ENCODE peak calls at places on chromosomes 16 and 17, in six cellular contexts. A, Y, D, T, B and N are unnamed samples.

GRCh38 chr17:31695456-31696090 is 163.5 kb downstream of the COPRS start:
- DNase-seq in A (no peak), Y (no peak), D (no peak), T (no peak), B (no peak), N (no peak)

GRCh38 chr17:39696731-39697130 is 3.1 kb upstream of the ERBB2 start:
- DNase-seq in A (no peak), Y (no peak), D (no peak), T (no peak), B (no peak), N (no peak)

GRCh38 chr17:67156269-67157199 is 88.5 kb downstream of the HELZ start:
- DNase-seq in A (no peak), Y (no peak), D (no peak), T (no peak), B (no peak), N (no peak)

GRCh38 chr16:87460936-87461335 is 31.9 kb downstream of the ZCCHC14 start:
- DNase-seq in A (no peak), Y (no peak), D (no peak), T (no peak), B (no peak), N (no peak)

GRCh38 chr16:31273676-31274075 is 13.9 kb downstream of the ITGAM start:
- DNase-seq in A (no peak), Y (no peak), D (no peak), T (no peak), B (no peak), N (no peak)

GRCh38 chr16:35749253-35750141 is 2290.1 kb downstream of the TP53TG3F start:
- DNase-seq in A (no peak), Y (no peak), D (no peak), T (no peak), B (no peak), N (no peak)

GRCh38 chr17:81682565-81683207 is 911 bp downstream of the ARL16 start:
- DNase-seq in A (no peak), Y (no peak), D (no peak), T (no peak), B (no peak), N (no peak)

GRCh38 chr16:10740000-10740844 is 3.4 kb upstream of the NUBP1 start:
- DNase-seq in A (no peak), Y (no peak), D (no peak), T (no peak), B (no peak), N (no peak)

GRCh38 chr17:7704601-7705268 is at the start of gene EFNB3:
- DNase-seq in A (peak), Y (peak), D (no peak), T (peak), B (peak), N (peak)

GRCh38 chr17:45770632-45771472 is 13.3 kb upstream of the CRHR1 start:
- DNase-seq in A (no peak), Y (no peak), D (no peak), T (no peak), B (no peak), N (no peak)

GRCh38 chr17:77695386-77695785 is 263.1 kb upstream of the TNRC6C start:
- DNase-seq in A (no peak), Y (no peak), D (no peak), T (no peak), B (no peak), N (no peak)

GRCh38 chr17:70295329-70295728 is 126.0 kb downstream of the KCNJ2 start:
- DNase-seq in A (no peak), Y (no peak), D (no peak), T (no peak), B (no peak), N (no peak)

GRCh38 chr16:46973457-46974324 is at the start of gene DNAJA2:
- DNase-seq in A (peak), Y (peak), D (peak), T (peak), B (peak), N (peak)

GRCh38 chr17:63930951-63931575 is 1.1 kb downstream of the CD79B start:
- DNase-seq in A (peak), Y (no peak), D (no peak), T (no peak), B (no peak), N (no peak)

GRCh38 chr16:88282221-88283041 is 100.3 kb upstream of the ZNF469 start:
- DNase-seq in A (no peak), Y (peak), D (no peak), T (no peak), B (no peak), N (no peak)

GRCh38 chr17:5122586-5123342 is 6.9 kb downstream of the USP6 start:
- DNase-seq in A (no peak), Y (peak), D (no peak), T (no peak), B (peak), N (no peak)